ENCODE peak calls at places on chromosomes 4 and X, in nine cellular contexts. C is foreskin fibroblast; I is CD8-positive, alpha-beta T cell; W is heart left ventricle; L is mammary epithelial cell; T is psoas muscle; B is astrocyte of the spinal cord; M is GM13977; E is transverse colon. N is an unnamed sample.

GRCh38 chr4:33090910-33091309 is 2370.7 kb downstream of the PCDH7 start:
- DNase-seq in C (no peak), I (no peak), W (no peak), L (no peak), T (no peak), B (no peak), M (no peak), E (no peak), N (no peak)

GRCh38 chr4:163415668-163416067 is 57.9 kb downstream of the TKTL2 start:
- DNase-seq in C (no peak), I (no peak), W (no peak), L (no peak), T (no peak), B (no peak), M (no peak), E (no peak), N (no peak)

GRCh38 chr4:73729534-73730165 is 10.7 kb upstream of the CXCL8 start:
- DNase-seq in C (peak), I (no peak), W (peak), L (peak), T (peak), B (peak), M (peak), E (peak), N (peak)

GRCh38 chr4:8908206-8908893 is 36.7 kb upstream of the HMX1 start:
- DNase-seq in C (no peak), I (no peak), W (peak), L (no peak), T (peak), B (no peak), M (no peak), E (peak), N (no peak)

GRCh38 chrX:24081661-24082154 is 27.0 kb downstream of the EIF2S3 start:
- DNase-seq in C (peak), I (peak), W (peak), L (peak), T (peak), B (peak), M (no peak), E (peak), N (peak)

GRCh38 chr4:77586953-77587383 is 18.7 kb upstream of the CXCL13 start:
- DNase-seq in C (no peak), I (no peak), W (no peak), L (peak), T (no peak), B (no peak), M (peak), E (peak), N (peak)

GRCh38 chrX:131845201-131845600 is 177.9 kb upstream of the STK26 start:
- DNase-seq in C (no peak), I (no peak), W (no peak), L (no peak), T (no peak), B (no peak), M (no peak), E (no peak), N (no peak)

GRCh38 chrX:139091086-139091485 is 379.6 kb upstream of the FGF13 start:
- DNase-seq in C (no peak), I (no peak), W (no peak), L (no peak), T (no peak), B (no peak), M (no peak), E (no peak), N (peak)

GRCh38 chrX:15873566-15873965 is 19.0 kb upstream of the AP1S2 start:
- DNase-seq in C (no peak), I (no peak), W (no peak), L (peak), T (no peak), B (peak), M (no peak), E (no peak), N (no peak)

GRCh38 chr4:185343726-185344581 is 51.8 kb downstream of the LRP2BP start:
- DNase-seq in C (no peak), I (no peak), W (no peak), L (peak), T (no peak), B (no peak), M (peak), E (peak), N (no peak)

GRCh38 chr4:39302901-39303300 is 63.3 kb downstream of the RFC1 start:
- DNase-seq in C (no peak), I (no peak), W (no peak), L (no peak), T (no peak), B (no peak), M (no peak), E (no peak), N (no peak)

GRCh38 chr4:187128226-187128625 is 404.6 kb upstream of the FAT1 start:
- DNase-seq in C (peak), I (no peak), W (no peak), L (peak), T (no peak), B (peak), M (no peak), E (no peak), N (peak)

GRCh38 chrX:145464650-145465049 is 217.3 kb downstream of the SPANXN1 start:
- DNase-seq in C (no peak), I (no peak), W (no peak), L (no peak), T (no peak), B (no peak), M (no peak), E (no peak), N (no peak)

GRCh38 chr4:41751325-41752061 is 3.0 kb upstream of the PHOX2B start:
- DNase-seq in C (no peak), I (no peak), W (no peak), L (no peak), T (no peak), B (no peak), M (peak), E (no peak), N (no peak)

GRCh38 chr4:150149381-150149780 is 71.1 kb downstream of the DCLK2 start:
- DNase-seq in C (no peak), I (no peak), W (no peak), L (no peak), T (no peak), B (peak), M (no peak), E (no peak), N (peak)

GRCh38 chr4:48432017-48432416 is 51.1 kb upstream of the SLC10A4 start:
- DNase-seq in C (no peak), I (no peak), W (no peak), L (no peak), T (no peak), B (no peak), M (no peak), E (no peak), N (no peak)

GRCh38 chr4:133270021-133270570 is 121.0 kb downstream of the PCDH10 start:
- DNase-seq in C (no peak), I (no peak), W (no peak), L (no peak), T (no peak), B (no peak), M (no peak), E (no peak), N (no peak)

GRCh38 chr4:22488136-22488535 is 27.7 kb downstream of the ADGRA3 start:
- DNase-seq in C (no peak), I (no peak), W (no peak), L (no peak), T (no peak), B (no peak), M (no peak), E (no peak), N (no peak)

GRCh38 chr4:89539374-89539773 is 231.8 kb upstream of the GPRIN3 start:
- DNase-seq in C (peak), I (no peak), W (no peak), L (no peak), T (no peak), B (peak), M (no peak), E (no peak), N (peak)

GRCh38 chr4:89357346-89357745 is 49.7 kb upstream of the GPRIN3 start:
- DNase-seq in C (no peak), I (no peak), W (peak), L (no peak), T (no peak), B (no peak), M (no peak), E (no peak), N (no peak)

GRCh38 chrX:104318330-104319009 is 63.7 kb upstream of the ESX1 start:
- DNase-seq in C (peak), I (no peak), W (no peak), L (peak), T (no peak), B (peak), M (no peak), E (peak), N (peak)

GRCh38 chrX:140733766-140734342 is 24.3 kb downstream of the LINC00632 start:
- DNase-seq in C (peak), I (no peak), W (no peak), L (peak), T (no peak), B (peak), M (peak), E (no peak), N (peak)

GRCh38 chrX:41889317-41890025 is 33.9 kb downstream of the CASK start:
- DNase-seq in C (peak), I (no peak), W (no peak), L (peak), T (no peak), B (peak), M (no peak), E (no peak), N (peak)

GRCh38 chrX:150159537-150159936 is 203.6 kb upstream of the MAMLD1 start:
- DNase-seq in C (no peak), I (no peak), W (no peak), L (no peak), T (no peak), B (no peak), M (no peak), E (no peak), N (no peak)

GRCh38 chr4:164847967-164848649 is 28.9 kb upstream of the APELA start:
- DNase-seq in C (no peak), I (no peak), W (no peak), L (no peak), T (no peak), B (no peak), M (no peak), E (no peak), N (no peak)

GRCh38 chrX:129696463-129697155 is 41.9 kb upstream of the APLN start:
- DNase-seq in C (no peak), I (no peak), W (no peak), L (no peak), T (no peak), B (no peak), M (no peak), E (no peak), N (no peak)

GRCh38 chrX:19616959-19617358 is 101.7 kb upstream of the MAP3K15 start:
- DNase-seq in C (peak), I (no peak), W (no peak), L (no peak), T (no peak), B (no peak), M (no peak), E (no peak), N (peak)

GRCh38 chr4:79284893-79285292 is 41.0 kb downstream of the NAA11 start:
- DNase-seq in C (no peak), I (no peak), W (no peak), L (no peak), T (no peak), B (no peak), M (no peak), E (no peak), N (no peak)

GRCh38 chr4:85603437-85604336 is 128.7 kb downstream of the ARHGAP24 start:
- DNase-seq in C (peak), I (no peak), W (no peak), L (no peak), T (no peak), B (peak), M (peak), E (no peak), N (peak)

GRCh38 chrX:38870386-38870895 is 69.2 kb downstream of the MID1IP1 start:
- DNase-seq in C (no peak), I (no peak), W (no peak), L (no peak), T (peak), B (no peak), M (no peak), E (no peak), N (no peak)

GRCh38 chr4:7306986-7307385 is 114.6 kb downstream of the SORCS2 start:
- DNase-seq in C (no peak), I (no peak), W (no peak), L (no peak), T (no peak), B (no peak), M (no peak), E (no peak), N (no peak)

GRCh38 chrX:15158736-15159406 is 111.0 kb downstream of the ASB9 start:
- DNase-seq in C (no peak), I (no peak), W (no peak), L (peak), T (no peak), B (no peak), M (peak), E (no peak), N (no peak)

GRCh38 chr4:174702974-174703478 is 126.0 kb downstream of the GLRA3 start:
- DNase-seq in C (no peak), I (no peak), W (no peak), L (no peak), T (no peak), B (peak), M (no peak), E (no peak), N (peak)

GRCh38 chr4:32917586-32917985 is 2197.4 kb downstream of the PCDH7 start:
- DNase-seq in C (no peak), I (no peak), W (no peak), L (no peak), T (no peak), B (no peak), M (no peak), E (no peak), N (no peak)

GRCh38 chr4:175767130-175767529 is 44.9 kb downstream of the GPM6A start:
- DNase-seq in C (no peak), I (no peak), W (no peak), L (no peak), T (no peak), B (no peak), M (no peak), E (no peak), N (no peak)

DNA sequence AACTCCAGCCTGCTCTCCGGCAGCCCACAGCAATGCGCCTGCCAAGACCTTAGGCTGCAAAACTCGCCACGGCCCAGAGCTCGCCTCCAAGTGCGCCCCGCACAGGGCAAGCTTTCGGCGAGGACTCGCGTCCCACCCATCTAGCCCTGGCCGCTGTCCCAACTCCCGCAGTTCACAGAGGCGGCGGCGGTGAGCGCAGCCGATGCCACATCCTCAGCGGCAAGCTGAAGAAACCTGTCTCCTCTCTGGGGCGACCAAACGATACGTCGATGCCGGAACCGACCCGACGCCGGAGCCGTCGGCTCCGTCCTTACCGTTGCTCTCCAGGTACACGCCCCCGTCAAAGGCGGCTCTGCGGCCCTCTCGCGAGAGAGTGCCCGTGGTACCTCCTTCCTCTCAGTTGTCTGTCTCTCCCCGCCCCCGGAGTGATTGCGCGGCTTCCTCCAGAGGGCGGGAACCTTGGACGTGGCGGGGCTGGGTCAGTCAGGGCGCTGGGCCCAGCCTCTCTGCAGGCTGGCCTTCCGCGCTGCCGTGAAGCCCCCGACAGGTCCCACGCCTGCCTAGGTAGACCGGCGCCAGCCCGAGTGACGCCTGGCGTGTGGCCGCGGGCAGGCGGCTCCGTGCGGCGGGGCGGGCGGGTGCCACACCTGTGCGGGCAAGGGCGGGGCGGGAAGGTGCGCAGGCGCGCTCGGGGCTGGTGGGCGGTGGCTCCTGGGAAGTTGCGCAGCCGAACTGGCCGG is 380 bp upstream of the RAB33B start:
- DNase-seq in C (peak), I (peak), W (peak), L (peak), T (peak), B (peak), M (peak), E (peak), N (peak)
- TF ChIP-seq CTCF in C (no peak), I (no peak), W (no peak), L (no peak), T (peak), B (peak), M (no peak), E (peak), N (no peak)

GRCh38 chr4:113901994-113902787 is 77.3 kb downstream of the ARSJ start:
- DNase-seq in C (no peak), I (peak), W (no peak), L (no peak), T (no peak), B (no peak), M (no peak), E (peak), N (no peak)
- TF ChIP-seq CTCF in C (no peak), I (peak), W (no peak), L (peak), T (no peak), B (no peak), M (peak), E (peak), N (no peak)

DNA sequence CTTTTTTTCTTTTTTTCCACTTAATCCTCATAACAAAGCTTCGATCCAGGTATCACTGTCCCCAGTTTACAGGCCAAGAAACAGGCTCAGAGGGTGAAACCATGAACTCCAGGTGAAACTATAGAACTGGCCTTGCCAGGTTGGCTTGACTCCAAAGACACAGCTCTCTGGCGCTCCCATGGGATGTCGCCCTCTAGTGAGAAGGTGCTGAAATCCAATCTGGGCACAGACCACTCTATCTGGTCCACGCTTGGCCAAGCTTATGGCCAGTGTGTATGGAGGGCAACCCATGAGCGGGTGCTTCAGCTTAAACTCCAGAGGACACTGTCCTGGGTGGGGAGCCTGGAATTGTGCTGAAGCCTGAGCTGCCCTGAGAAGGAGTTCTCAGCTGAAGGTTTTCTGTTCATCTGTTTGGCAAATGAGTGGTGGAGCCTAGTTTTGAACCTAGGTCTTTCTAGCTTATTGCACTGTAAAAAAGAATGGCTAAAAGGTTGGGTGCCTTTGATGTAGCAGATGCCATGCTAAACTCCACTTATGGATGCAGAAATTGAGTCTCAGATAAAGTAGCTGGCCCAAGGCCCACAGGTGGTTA is 70.5 kb downstream of the SEL1L3 start:
- DNase-seq in C (no peak), I (no peak), W (no peak), L (no peak), T (no peak), B (no peak), M (no peak), E (peak), N (no peak)
- TF ChIP-seq CTCF in C (peak), I (no peak), W (no peak), L (peak), T (no peak), B (peak), M (peak), E (peak), N (peak)

GRCh38 chr4:55866973-55867574 is 13.6 kb downstream of the EXOC1 start:
- DNase-seq in C (peak), I (no peak), W (no peak), L (peak), T (no peak), B (peak), M (peak), E (no peak), N (peak)
- TF ChIP-seq CTCF in C (peak), I (peak), W (peak), L (peak), T (peak), B (peak), M (peak), E (peak), N (peak)

DNA sequence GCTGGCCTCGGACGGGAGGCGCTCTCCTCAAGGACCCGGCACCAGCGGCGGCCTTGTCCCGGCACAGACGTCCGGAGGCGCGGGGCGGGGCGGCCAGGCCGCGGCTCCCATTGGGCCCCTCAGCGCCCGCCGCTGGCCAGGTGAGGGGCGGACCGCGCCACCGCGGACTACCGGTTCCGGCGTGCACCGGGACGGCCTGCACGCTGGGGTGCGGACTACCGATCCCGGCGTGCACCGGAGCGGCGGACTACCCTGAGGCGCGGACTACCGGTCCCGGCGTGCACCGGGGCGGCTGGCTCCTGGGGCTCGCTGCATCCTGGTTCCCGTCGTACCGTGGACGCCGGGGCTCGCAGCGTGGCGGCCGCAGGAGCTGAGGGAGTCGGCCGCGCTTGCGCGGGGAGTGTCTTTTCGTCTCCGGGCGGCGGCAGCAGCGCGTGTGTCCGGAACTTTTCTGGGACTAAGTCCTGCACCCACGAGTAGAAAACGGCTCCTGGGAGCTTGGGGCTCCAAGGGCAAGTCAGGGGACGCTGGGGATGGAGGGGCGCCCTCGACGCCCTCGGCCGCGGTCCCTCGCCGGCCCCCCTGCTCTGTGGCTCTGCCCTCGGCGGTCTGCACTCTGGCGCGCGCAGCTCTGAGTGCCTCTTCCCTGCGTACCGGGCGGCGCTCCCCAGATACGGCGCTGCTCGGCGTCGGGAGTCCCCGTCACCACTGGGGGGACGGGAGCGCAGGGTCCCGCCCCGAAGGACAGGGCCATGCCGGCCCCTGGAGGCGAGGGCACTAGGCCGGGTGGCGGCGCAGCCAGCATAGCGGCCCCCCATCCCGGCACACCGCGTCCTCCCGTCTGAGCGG is at the start of gene LETM1:
- DNase-seq in C (peak), I (peak), W (peak), L (peak), T (peak), B (peak), M (peak), E (peak), N (peak)
- TF ChIP-seq CTCF in C (no peak), I (no peak), W (no peak), L (no peak), T (peak), B (peak), M (peak), E (peak), N (peak)

GRCh38 chr4:169270810-169271691 is at the start of gene SH3RF1:
- DNase-seq in C (peak), I (no peak), W (peak), L (peak), T (peak), B (peak), M (peak), E (peak), N (peak)
- TF ChIP-seq CTCF in C (no peak), I (no peak), W (peak), L (no peak), T (peak), B (peak), M (peak), E (no peak), N (no peak)

GRCh38 chr4:11218692-11219091 is 210.0 kb downstream of the HS3ST1 start:
- DNase-seq in C (no peak), I (no peak), W (no peak), L (no peak), T (no peak), B (no peak), M (no peak), E (no peak), N (no peak)
- TF ChIP-seq CTCF in C (no peak), I (no peak), W (no peak), L (no peak), T (no peak), B (no peak), M (no peak), E (no peak), N (no peak)